ENCODE peak calls at places on chromosomes 7 and 10, in seven cellular contexts. E is vagina; H is RWPE1; N is stimulated activated CD8-positive, alpha-beta memory T cell treated with anti-CD3 and anti-CD28 coated beads, Interleukin-12 subunit alpha, Interleukin-12 subunit beta, amount 100 ng/mL, for 4 hours; C is stimulated activated CD4-positive, alpha-beta T cell treated with anti-CD3 and anti-CD28 coated beads, Interleukin-1b, Interleukin-23, amount 100 ng/mL, for 24 hours; K is CMK; R is AG04450. Z is an unnamed sample.

GRCh38 chr7:99123571-99124033 is 20.3 kb downstream of the SMURF1 start:
- DNase-seq in R (no peak), K (no peak), E (no peak), C (no peak), H (no peak), N (no peak), Z (no peak)

GRCh38 chr7:64183126-64183742 is 23.8 kb upstream of the ZNF735 start:
- DNase-seq in C (no peak), H (no peak), R (no peak), K (no peak), N (no peak), E (no peak), Z (no peak)

GRCh38 chr10:351770-352318 is 216.6 kb downstream of the ZMYND11 start:
- DNase-seq in H (no peak), N (no peak), C (no peak), R (no peak), K (no peak), E (no peak), Z (no peak)

GRCh38 chr10:30510184-30510931 is 76.4 kb downstream of the MAP3K8 start:
- DNase-seq in E (no peak), H (peak; percentile 62), N (no peak), C (peak; percentile 17), K (no peak), R (no peak), Z (peak; percentile 22)

GRCh38 chr7:51102828-51103227 is 213.8 kb downstream of the COBL start:
- DNase-seq in C (no peak), H (no peak), K (no peak), E (no peak), N (no peak), R (no peak), Z (no peak)

GRCh38 chr10:84423729-84424128 is 95.3 kb downstream of the CCSER2 start:
- DNase-seq in N (no peak), K (no peak), E (no peak), C (no peak), R (no peak), H (no peak), Z (no peak)

GRCh38 chr10:68081916-68082315 is 6.8 kb upstream of the HERC4 start:
- DNase-seq in E (no peak), N (no peak), C (no peak), K (no peak), H (no peak), R (no peak), Z (no peak)

GRCh38 chr10:102850025-102850518 is 4.0 kb upstream of the BORCS7 start:
- DNase-seq in H (peak; percentile 54), R (no peak), N (no peak), K (no peak), C (no peak), E (no peak), Z (no peak)

GRCh38 chr10:113151178-113151577 is 201.1 kb downstream of the TCF7L2 start:
- DNase-seq in N (no peak), K (no peak), E (no peak), R (no peak), C (no peak), H (no peak), Z (no peak)

GRCh38 chr7:31121641-31122040 is 69.5 kb downstream of the ADCYAP1R1 start:
- DNase-seq in R (no peak), H (no peak), K (no peak), C (no peak), E (peak; percentile 70), N (no peak), Z (no peak)

GRCh38 chr7:27802977-27803376 is 63.0 kb downstream of the TAX1BP1 start:
- DNase-seq in E (no peak), N (no peak), H (no peak), K (no peak), R (no peak), C (no peak), Z (no peak)

GRCh38 chr7:157018328-157018996 is 8.0 kb upstream of the MNX1 start:
- DNase-seq in N (no peak), E (no peak), R (no peak), K (no peak), H (no peak), C (no peak), Z (no peak)

GRCh38 chr10:105797234-105797890 is 1156.3 kb downstream of the SORCS3 start:
- DNase-seq in E (no peak), K (no peak), C (no peak), H (peak; percentile 50), R (no peak), N (no peak), Z (no peak)

GRCh38 chr10:102313221-102313896 is 68.0 kb downstream of the GBF1 start:
- DNase-seq in R (no peak), N (no peak), C (no peak), E (no peak), K (no peak), H (no peak), Z (no peak)

GRCh38 chr7:144074374-144074773 is 4.8 kb downstream of the OR2A25 start:
- DNase-seq in R (no peak), C (no peak), H (no peak), K (no peak), E (no peak), N (no peak), Z (no peak)

GRCh38 chr7:132590162-132590561 is 13.9 kb upstream of the PLXNA4 start:
- DNase-seq in H (no peak), R (no peak), E (no peak), C (no peak), K (no peak), N (no peak), Z (no peak)

GRCh38 chr7:81519886-81520285 is 250.0 kb downstream of the HGF start:
- DNase-seq in K (no peak), R (no peak), N (no peak), E (no peak), H (no peak), C (no peak), Z (no peak)

GRCh38 chr7:80883188-80884025 is 35.4 kb downstream of the SEMA3C start:
- DNase-seq in C (no peak), K (no peak), R (peak; percentile 81), N (no peak), E (no peak), H (peak; percentile 86), Z (no peak)

GRCh38 chr10:124324856-124325657 is 93.7 kb downstream of the OAT start:
- DNase-seq in K (no peak), C (no peak), N (no peak), E (no peak), R (no peak), H (no peak), Z (no peak)

GRCh38 chr10:12459776-12460175 is 110.4 kb downstream of the CAMK1D start:
- DNase-seq in K (no peak), E (no peak), H (no peak), R (no peak), C (no peak), N (no peak), Z (no peak)

GRCh38 chr10:131858583-131859340 is 42.0 kb upstream of the PPP2R2D start:
- DNase-seq in N (no peak), E (no peak), R (no peak), K (no peak), H (no peak), C (no peak), Z (no peak)

GRCh38 chr10:133141144-133141962 is 18.7 kb upstream of the KNDC1 start:
- DNase-seq in H (no peak), N (no peak), R (no peak), C (no peak), E (peak; percentile 96), K (no peak), Z (no peak)

GRCh38 chr7:75626954-75627353 is 111.8 kb downstream of the HIP1 start:
- DNase-seq in C (no peak), H (no peak), K (no peak), N (no peak), R (no peak), E (no peak), Z (no peak)

GRCh38 chr7:155837126-155837479 is 24.8 kb upstream of the SHH start:
- DNase-seq in H (no peak), C (no peak), R (no peak), E (no peak), K (no peak), N (no peak), Z (no peak)

GRCh38 chr10:112778579-112778978 is 171.5 kb upstream of the TCF7L2 start:
- DNase-seq in E (no peak), K (no peak), R (no peak), H (no peak), N (no peak), C (no peak), Z (no peak)

GRCh38 chr10:114282526-114282925 is 43.5 kb downstream of the VWA2 start:
- DNase-seq in H (no peak), R (no peak), C (no peak), K (no peak), E (no peak), N (no peak), Z (no peak)

GRCh38 chr7:55247466-55247865 is 117.7 kb upstream of the LANCL2 start:
- DNase-seq in R (no peak), K (no peak), E (no peak), N (no peak), H (no peak), C (no peak), Z (no peak)

GRCh38 chr7:133513608-133514007 is 260.7 kb downstream of the EXOC4 start:
- DNase-seq in H (no peak), R (peak; percentile 59), K (no peak), E (no peak), N (no peak), C (no peak), Z (no peak)

GRCh38 chr10:46267132-46267985 is 19.4 kb upstream of the ANTXRL start:
- DNase-seq in K (no peak), R (no peak), C (no peak), H (no peak), E (peak; percentile 72), N (no peak), Z (no peak)

GRCh38 chr10:14564268-14564744 is 210.4 kb downstream of the FAM107B start:
- DNase-seq in E (no peak), N (no peak), C (no peak), K (no peak), H (no peak), R (no peak), Z (no peak)

Z was measured in transverse colon.